ENCODE peak calls at places on chromosomes 16 and 17, in four cellular contexts. M is NCI-H2081, L is stromal cell of bone marrow, W is fibroblast of mammary gland. V is an unnamed sample.

GRCh38 chr16:51888021-51888420 is 658.9 kb downstream of the TOX3 start:
- DNase-seq in M (no peak), W (peak), L (no peak), V (no peak)

GRCh38 chr17:44049294-44050080 is 17.0 kb downstream of the LSM12 start:
- DNase-seq in W (no peak), L (no peak), M (no peak), V (no peak)

GRCh38 chr17:60229189-60229802 is 79.5 kb downstream of the CA4 start:
- DNase-seq in L (peak), M (no peak), W (peak), V (no peak)

GRCh38 chr17:79834575-79835469 is 4.4 kb downstream of the CBX4 start:
- DNase-seq in W (no peak), M (no peak), L (no peak), V (no peak)

GRCh38 chr17:43443381-43443780 is 40.4 kb upstream of the DHX8 start:
- DNase-seq in L (no peak), W (no peak), M (no peak), V (no peak)

GRCh38 chr16:28511031-28511430 is 4.4 kb upstream of the IL27 start:
- DNase-seq in L (no peak), W (no peak), M (no peak), V (no peak)

GRCh38 chr16:28591355-28591754 is 5.5 kb downstream of the SULT1A2 start:
- DNase-seq in M (no peak), L (no peak), W (no peak), V (no peak)

GRCh38 chr16:66395806-66396555 is 29.5 kb downstream of the CDH5 start:
- DNase-seq in M (no peak), L (no peak), W (no peak), V (no peak)

GRCh38 chr16:24800586-24800985 is 45.2 kb upstream of the SLC5A11 start:
- DNase-seq in L (no peak), M (no peak), W (peak), V (no peak)

GRCh38 chr17:43784068-43784467 is 3.8 kb downstream of the CFAP97D1 start:
- DNase-seq in L (no peak), W (peak), M (no peak), V (no peak)

GRCh38 chr17:40536731-40537171 is 28.5 kb downstream of the CCR7 start:
- DNase-seq in L (no peak), W (peak), M (no peak), V (no peak)

GRCh38 chr17:72104164-72104862 is 16.5 kb upstream of the SOX9 start:
- DNase-seq in W (no peak), M (no peak), L (no peak), V (no peak)

GRCh38 chr16:23026777-23027362 is 122.4 kb downstream of the USP31 start:
- DNase-seq in W (peak), M (no peak), L (no peak), V (no peak)

GRCh38 chr17:74737299-74738050 is 419 bp downstream of the RAB37 start:
- DNase-seq in L (no peak), W (peak), M (no peak), V (no peak)

GRCh38 chr17:5446786-5447185 is 7.8 kb upstream of the C1QBP start:
- DNase-seq in L (no peak), W (no peak), M (no peak), V (no peak)

GRCh38 chr17:79003661-79004411 is 5.7 kb downstream of the CANT1 start:
- DNase-seq in W (no peak), L (no peak), M (no peak), V (no peak)

V was measured in NCI-H2107.